ENCODE peak calls at places on chromosomes 4 and X, in four cellular contexts. I is DMS153, D is NCI-H1694 treated with DMSO at 0.1 percent for 48 hours, N is H54. X is an unnamed sample.

GRCh38 chrX:87572911-87573310 is 55.3 kb downstream of the KLHL4 start:
- DNase-seq in I (no peak), D (no peak), N (peak; percentile 0), X (no peak)

GRCh38 chr4:84957509-84958420 is 8.7 kb downstream of the WDFY3 start:
- DNase-seq in I (no peak), D (no peak), N (no peak), X (no peak)

GRCh38 chrX:150028692-150029091 is 90.4 kb upstream of the EOLA2 start:
- DNase-seq in I (no peak), D (no peak), N (no peak), X (no peak)

GRCh38 chr4:126395661-126396060 is 1080.9 kb downstream of the FAT4 start:
- DNase-seq in I (no peak), D (no peak), N (no peak), X (no peak)

GRCh38 chr4:16894406-16894805 is 4.0 kb downstream of the LDB2 start:
- DNase-seq in I (no peak), D (no peak), N (no peak), X (no peak)

GRCh38 chr4:141686929-141687328 is 50.5 kb downstream of the IL15 start:
- DNase-seq in I (peak; percentile 52), D (no peak), N (no peak), X (no peak)

GRCh38 chr4:77308843-77309242 is 151.8 kb downstream of the CCNG2 start:
- DNase-seq in I (peak; percentile 11), D (no peak), N (peak; percentile 18), X (no peak)

GRCh38 chr4:110049951-110050925 is 137.6 kb downstream of the EGF start:
- DNase-seq in I (no peak), D (no peak), N (no peak), X (peak; percentile 50)

GRCh38 chrX:152876931-152877840 is 20.7 kb upstream of the ZNF185 start:
- DNase-seq in I (no peak), D (no peak), N (no peak), X (no peak)

GRCh38 chr4:126986828-126987227 is 645.9 kb upstream of the INTU start:
- DNase-seq in I (no peak), D (no peak), N (no peak), X (no peak)

GRCh38 chrX:22365460-22365859 is 92.7 kb downstream of the CBLL2 start:
- DNase-seq in I (no peak), D (no peak), N (no peak), X (no peak)

GRCh38 chrX:150773634-150774033 is 80.4 kb downstream of the MTMR1 start:
- DNase-seq in I (no peak), D (no peak), N (no peak), X (no peak)

GRCh38 chrX:155313766-155314165 is 20.6 kb downstream of the CLIC2 start:
- DNase-seq in I (peak; percentile 30), D (no peak), N (no peak), X (no peak)

GRCh38 chrX:13212191-13212651 is 107.6 kb downstream of the ATXN3L start:
- DNase-seq in I (no peak), D (no peak), N (no peak), X (no peak)

GRCh38 chr4:143352720-143353119 is 16.0 kb downstream of the GAB1 start:
- DNase-seq in I (no peak), D (no peak), N (no peak), X (no peak)

GRCh38 chr4:113358784-113359183 is 309.3 kb downstream of the ANK2 start:
- DNase-seq in I (no peak), D (no peak), N (no peak), X (no peak)

GRCh38 chr4:142824368-142824767 is 21.7 kb downstream of the INPP4B start:
- DNase-seq in I (no peak), D (no peak), N (no peak), X (no peak)

GRCh38 chrX:152220612-152221011 is 82.2 kb upstream of the MAGEA10 start:
- DNase-seq in I (no peak), D (no peak), N (no peak), X (no peak)

GRCh38 chr4:137700072-137700471 is 167.8 kb upstream of the PCDH18 start:
- DNase-seq in I (no peak), D (no peak), N (no peak), X (no peak)

GRCh38 chrX:110407910-110408545 is 49.4 kb downstream of the RTL9 start:
- DNase-seq in I (peak; percentile 31), D (peak; percentile 72), N (no peak), X (peak; percentile 60)

GRCh38 chr4:962231-963208 is 10.8 kb downstream of the DGKQ start:
- DNase-seq in I (peak; percentile 53), D (no peak), N (no peak), X (no peak)

GRCh38 chrX:92232182-92232581 is 453.0 kb downstream of the PCDH11X start:
- DNase-seq in I (no peak), D (peak; percentile 3), N (no peak), X (no peak)

GRCh38 chr4:56465599-56466295 is 1.7 kb upstream of the SRP72 start:
- DNase-seq in I (no peak), D (no peak), N (no peak), X (no peak)

GRCh38 chrX:138858946-138859345 is 147.4 kb upstream of the FGF13 start:
- DNase-seq in I (no peak), D (no peak), N (no peak), X (no peak)

GRCh38 chr4:151584101-151584500 is 175.1 kb downstream of the FHIP1A start:
- DNase-seq in I (no peak), D (no peak), N (no peak), X (no peak)

GRCh38 chr4:57109847-57110634 is at the start of gene IGFBP7:
- DNase-seq in I (no peak), D (no peak), N (peak; percentile 40), X (no peak)